ENCODE peak calls at places on chromosomes 16 and 17, in eight cellular contexts. One of them, this sample, is unnamed.

GRCh38 chr17:38454528-38454927 is 26.3 kb downstream of the ARHGAP23 start:
- ATAC-seq in IMR-90: peak; percentile 15
- ATAC-seq in activated naive CD4-positive, alpha-beta T cell treated with anti-CD3 and anti-CD28 coated beads, Interleukin-2, amount 50 U/mL, for 72 hours: no peak
- ATAC-seq in activated T-cell treated with anti-CD3 and anti-CD28 coated beads, Interleukin-2, amount 50 U/mL, for 72 hours: no peak
- ATAC-seq in activated CD8-positive, alpha-beta T cell treated with anti-CD3 and anti-CD28 coated beads, Interleukin-2, amount 10 ng/mL, durations not matched to agents 7 days and 5 days: no peak
- ATAC-seq in right cardiac atrium: peak; percentile 75
- ATAC-seq in GM23338: no peak
- ATAC-seq in upper lobe of right lung: peak; percentile 69
- ATAC-seq in this sample: no peak

GRCh38 chr17:880871-881269 is 98.7 kb downstream of the NXN start:
- ATAC-seq in IMR-90: no peak
- ATAC-seq in activated naive CD4-positive, alpha-beta T cell treated with anti-CD3 and anti-CD28 coated beads, Interleukin-2, amount 50 U/mL, for 72 hours: no peak
- ATAC-seq in activated T-cell treated with anti-CD3 and anti-CD28 coated beads, Interleukin-2, amount 50 U/mL, for 72 hours: no peak
- ATAC-seq in activated CD8-positive, alpha-beta T cell treated with anti-CD3 and anti-CD28 coated beads, Interleukin-2, amount 10 ng/mL, durations not matched to agents 7 days and 5 days: no peak
- ATAC-seq in right cardiac atrium: no peak
- ATAC-seq in GM23338: no peak
- ATAC-seq in upper lobe of right lung: no peak
- ATAC-seq in this sample: no peak

GRCh38 chr17:4968166-4968915 is 724 bp upstream of the SPAG7 start:
- ATAC-seq in IMR-90: peak; percentile 2
- ATAC-seq in activated naive CD4-positive, alpha-beta T cell treated with anti-CD3 and anti-CD28 coated beads, Interleukin-2, amount 50 U/mL, for 72 hours: no peak
- ATAC-seq in activated T-cell treated with anti-CD3 and anti-CD28 coated beads, Interleukin-2, amount 50 U/mL, for 72 hours: no peak
- ATAC-seq in activated CD8-positive, alpha-beta T cell treated with anti-CD3 and anti-CD28 coated beads, Interleukin-2, amount 10 ng/mL, durations not matched to agents 7 days and 5 days: no peak
- ATAC-seq in right cardiac atrium: peak; percentile 30
- ATAC-seq in GM23338: peak; percentile 13
- ATAC-seq in upper lobe of right lung: peak; percentile 3
- ATAC-seq in this sample: no peak

GRCh38 chr17:16652847-16653366 is 743 bp downstream of the ZNF624 start:
- ATAC-seq in IMR-90: no peak
- ATAC-seq in activated naive CD4-positive, alpha-beta T cell treated with anti-CD3 and anti-CD28 coated beads, Interleukin-2, amount 50 U/mL, for 72 hours: no peak
- ATAC-seq in activated T-cell treated with anti-CD3 and anti-CD28 coated beads, Interleukin-2, amount 50 U/mL, for 72 hours: no peak
- ATAC-seq in activated CD8-positive, alpha-beta T cell treated with anti-CD3 and anti-CD28 coated beads, Interleukin-2, amount 10 ng/mL, durations not matched to agents 7 days and 5 days: no peak
- ATAC-seq in right cardiac atrium: peak; percentile 6
- ATAC-seq in GM23338: no peak
- ATAC-seq in upper lobe of right lung: no peak
- ATAC-seq in this sample: no peak

GRCh38 chr17:64634217-64634616 is 27.9 kb downstream of the SMURF2 start:
- ATAC-seq in IMR-90: no peak
- ATAC-seq in activated naive CD4-positive, alpha-beta T cell treated with anti-CD3 and anti-CD28 coated beads, Interleukin-2, amount 50 U/mL, for 72 hours: peak; percentile 69
- ATAC-seq in activated T-cell treated with anti-CD3 and anti-CD28 coated beads, Interleukin-2, amount 50 U/mL, for 72 hours: peak; percentile 67
- ATAC-seq in activated CD8-positive, alpha-beta T cell treated with anti-CD3 and anti-CD28 coated beads, Interleukin-2, amount 10 ng/mL, durations not matched to agents 7 days and 5 days: peak; percentile 66
- ATAC-seq in right cardiac atrium: no peak
- ATAC-seq in GM23338: no peak
- ATAC-seq in upper lobe of right lung: no peak
- ATAC-seq in this sample: no peak

GRCh38 chr16:11669380-11670146 is 1.3 kb downstream of the SNN start:
- ATAC-seq in IMR-90: peak; percentile 0
- ATAC-seq in activated naive CD4-positive, alpha-beta T cell treated with anti-CD3 and anti-CD28 coated beads, Interleukin-2, amount 50 U/mL, for 72 hours: peak; percentile 6
- ATAC-seq in activated T-cell treated with anti-CD3 and anti-CD28 coated beads, Interleukin-2, amount 50 U/mL, for 72 hours: no peak
- ATAC-seq in activated CD8-positive, alpha-beta T cell treated with anti-CD3 and anti-CD28 coated beads, Interleukin-2, amount 10 ng/mL, durations not matched to agents 7 days and 5 days: no peak
- ATAC-seq in right cardiac atrium: peak; percentile 63
- ATAC-seq in GM23338: no peak
- ATAC-seq in upper lobe of right lung: peak; percentile 48
- ATAC-seq in this sample: peak; percentile 50

GRCh38 chr17:47862621-47863440 is 11.9 kb upstream of the SP6 start:
- ATAC-seq in IMR-90: peak; percentile 91
- ATAC-seq in activated naive CD4-positive, alpha-beta T cell treated with anti-CD3 and anti-CD28 coated beads, Interleukin-2, amount 50 U/mL, for 72 hours: peak; percentile 14
- ATAC-seq in activated T-cell treated with anti-CD3 and anti-CD28 coated beads, Interleukin-2, amount 50 U/mL, for 72 hours: no peak
- ATAC-seq in activated CD8-positive, alpha-beta T cell treated with anti-CD3 and anti-CD28 coated beads, Interleukin-2, amount 10 ng/mL, durations not matched to agents 7 days and 5 days: no peak
- ATAC-seq in right cardiac atrium: no peak
- ATAC-seq in GM23338: no peak
- ATAC-seq in upper lobe of right lung: peak; percentile 21
- ATAC-seq in this sample: no peak

GRCh38 chr16:55815320-55815719 is 17.6 kb downstream of the CES1 start:
- ATAC-seq in IMR-90: no peak
- ATAC-seq in activated naive CD4-positive, alpha-beta T cell treated with anti-CD3 and anti-CD28 coated beads, Interleukin-2, amount 50 U/mL, for 72 hours: no peak
- ATAC-seq in activated T-cell treated with anti-CD3 and anti-CD28 coated beads, Interleukin-2, amount 50 U/mL, for 72 hours: no peak
- ATAC-seq in activated CD8-positive, alpha-beta T cell treated with anti-CD3 and anti-CD28 coated beads, Interleukin-2, amount 10 ng/mL, durations not matched to agents 7 days and 5 days: no peak
- ATAC-seq in right cardiac atrium: no peak
- ATAC-seq in GM23338: no peak
- ATAC-seq in upper lobe of right lung: peak; percentile 8
- ATAC-seq in this sample: no peak

GRCh38 chr17:58694302-58694701 is 1.9 kb downstream of the RAD51C start:
- ATAC-seq in IMR-90: no peak
- ATAC-seq in activated naive CD4-positive, alpha-beta T cell treated with anti-CD3 and anti-CD28 coated beads, Interleukin-2, amount 50 U/mL, for 72 hours: no peak
- ATAC-seq in activated T-cell treated with anti-CD3 and anti-CD28 coated beads, Interleukin-2, amount 50 U/mL, for 72 hours: no peak
- ATAC-seq in activated CD8-positive, alpha-beta T cell treated with anti-CD3 and anti-CD28 coated beads, Interleukin-2, amount 10 ng/mL, durations not matched to agents 7 days and 5 days: no peak
- ATAC-seq in right cardiac atrium: no peak
- ATAC-seq in GM23338: no peak
- ATAC-seq in upper lobe of right lung: no peak
- ATAC-seq in this sample: no peak

GRCh38 chr16:86517652-86518258 is 7.4 kb downstream of the FOXF1 start:
- ATAC-seq in IMR-90: peak; percentile 47
- ATAC-seq in activated naive CD4-positive, alpha-beta T cell treated with anti-CD3 and anti-CD28 coated beads, Interleukin-2, amount 50 U/mL, for 72 hours: peak; percentile 41
- ATAC-seq in activated T-cell treated with anti-CD3 and anti-CD28 coated beads, Interleukin-2, amount 50 U/mL, for 72 hours: peak; percentile 65
- ATAC-seq in activated CD8-positive, alpha-beta T cell treated with anti-CD3 and anti-CD28 coated beads, Interleukin-2, amount 10 ng/mL, durations not matched to agents 7 days and 5 days: no peak
- ATAC-seq in right cardiac atrium: peak; percentile 72
- ATAC-seq in GM23338: peak; percentile 63
- ATAC-seq in upper lobe of right lung: peak; percentile 65
- ATAC-seq in this sample: peak; percentile 43

GRCh38 chr17:59362811-59363205 is 31.4 kb downstream of the YPEL2 start:
- ATAC-seq in IMR-90: peak; percentile 47
- ATAC-seq in activated naive CD4-positive, alpha-beta T cell treated with anti-CD3 and anti-CD28 coated beads, Interleukin-2, amount 50 U/mL, for 72 hours: no peak
- ATAC-seq in activated T-cell treated with anti-CD3 and anti-CD28 coated beads, Interleukin-2, amount 50 U/mL, for 72 hours: no peak
- ATAC-seq in activated CD8-positive, alpha-beta T cell treated with anti-CD3 and anti-CD28 coated beads, Interleukin-2, amount 10 ng/mL, durations not matched to agents 7 days and 5 days: no peak
- ATAC-seq in right cardiac atrium: no peak
- ATAC-seq in GM23338: no peak
- ATAC-seq in upper lobe of right lung: no peak
- ATAC-seq in this sample: no peak

GRCh38 chr17:30982855-30983254 is 12.0 kb downstream of the RNF135 start:
- ATAC-seq in IMR-90: no peak
- ATAC-seq in activated naive CD4-positive, alpha-beta T cell treated with anti-CD3 and anti-CD28 coated beads, Interleukin-2, amount 50 U/mL, for 72 hours: peak; percentile 63
- ATAC-seq in activated T-cell treated with anti-CD3 and anti-CD28 coated beads, Interleukin-2, amount 50 U/mL, for 72 hours: peak; percentile 90
- ATAC-seq in activated CD8-positive, alpha-beta T cell treated with anti-CD3 and anti-CD28 coated beads, Interleukin-2, amount 10 ng/mL, durations not matched to agents 7 days and 5 days: no peak
- ATAC-seq in right cardiac atrium: no peak
- ATAC-seq in GM23338: no peak
- ATAC-seq in upper lobe of right lung: no peak
- ATAC-seq in this sample: no peak

This sample was measured in stimulated activated memory B cell treated with anti-CD40 and anti-IgM and Interleukin-4, amounts not matched to agents 10 μg/mL and 1 μg/mL and 100 μg/mL, for 72 hours.